ENCODE peak calls at places on chromosome X, in seven cellular contexts. X is neuronal stem cell, J is NT2/D1, O is psoas muscle, V is colonic mucosa, R is cardiac muscle cell, G is heart right ventricle. F is an unnamed sample. For H3K4me1, the result is how much of the 10 kb centered on the place peaks cover.

GRCh38 chrX:119036369-119037029 is 36.3 kb upstream of the CT47C1 start:
- DNase-seq in X (no peak), J (no peak), O (no peak), V (no peak), R (no peak), G (no peak), F (no peak)

GRCh38 chrX:10104958-10105658 is 51.7 kb upstream of the CLCN4 start:
- DNase-seq in X (no peak), J (no peak), O (no peak), V (no peak), R (peak), G (no peak), F (no peak)

GRCh38 chrX:81301877-81302276 is 100.0 kb downstream of the SH3BGRL start:
- DNase-seq in X (no peak), J (no peak), O (no peak), V (no peak), R (peak), G (no peak), F (no peak)

GRCh38 chrX:38275615-38276014 is 51.7 kb downstream of the RPGR start:
- DNase-seq in X (no peak), J (no peak), O (no peak), V (no peak), R (peak), G (no peak), F (no peak)

GRCh38 chrX:55161581-55161980 is 58.6 kb upstream of the PAGE5 start:
- DNase-seq in X (peak), J (peak), O (no peak), V (no peak), R (peak), G (no peak), F (no peak)

GRCh38 chrX:9907645-9908387 is 59.3 kb upstream of the CLDN34 start:
- DNase-seq in X (no peak), J (no peak), O (no peak), V (no peak), R (peak), G (no peak), F (no peak)

GRCh38 chrX:102085706-102086105 is 39.8 kb upstream of the TCEAL2 start:
- DNase-seq in X (no peak), J (no peak), O (no peak), V (no peak), R (no peak), G (no peak), F (no peak)

GRCh38 chrX:9765737-9766098 is at the start of gene GPR143:
- DNase-seq in X (no peak), J (no peak), O (no peak), V (no peak), R (no peak), G (no peak), F (no peak)

GRCh38 chrX:7444967-7445366 is 297.0 kb upstream of the PUDP start:
- DNase-seq in X (no peak), J (no peak), O (no peak), V (no peak), R (no peak), G (no peak), F (no peak)

GRCh38 chrX:48589482-48590162 is 7.7 kb upstream of the WDR13 start:
- DNase-seq in X (no peak), J (no peak), O (no peak), V (no peak), R (peak), G (no peak), F (no peak)

GRCh38 chrX:1609311-1609710 is 5.5 kb upstream of the ASMT start:
- DNase-seq in X (no peak), J (no peak), O (no peak), V (no peak), R (no peak), G (no peak), F (peak)

GRCh38 chrX:138710311-138710791 is 1.2 kb downstream of the FGF13 start:
- DNase-seq in X (peak), J (no peak), O (peak), V (no peak), R (no peak), G (no peak), F (no peak)

GRCh38 chrX:115029869-115030564 is 12.6 kb upstream of the IL13RA2 start:
- DNase-seq in X (no peak), J (no peak), O (no peak), V (no peak), R (peak), G (peak), F (no peak)

GRCh38 chrX:135923353-135923752 is 29.8 kb downstream of the SAGE1 start:
- DNase-seq in X (no peak), J (no peak), O (no peak), V (no peak), R (no peak), G (no peak), F (no peak)

GRCh38 chrX:154734101-154734781 is 16.6 kb downstream of the GAB3 start:
- DNase-seq in X (no peak), J (no peak), O (peak), V (no peak), R (peak), G (peak), F (peak)

GRCh38 chrX:27964432-27964831 is 16.8 kb downstream of the DCAF8L1 start:
- DNase-seq in X (no peak), J (no peak), O (no peak), V (peak), R (no peak), G (no peak), F (no peak)

GRCh38 chrX:52353838-52354237 is 15.0 kb upstream of the XAGE2 start:
- DNase-seq in X (no peak), J (peak), O (no peak), V (no peak), R (no peak), G (no peak), F (no peak)

GRCh38 chrX:129721870-129722269 is 16.9 kb upstream of the XPNPEP2 start:
- DNase-seq in X (no peak), J (no peak), O (no peak), V (no peak), R (no peak), G (no peak), F (no peak)

GRCh38 chrX:119482497-119483480 is 14.5 kb downstream of the SLC25A5 start:
- DNase-seq in X (no peak), J (peak), O (peak), V (peak), R (peak), G (peak), F (peak)

GRCh38 chrX:153573999-153574398 is 24.9 kb downstream of the CCNQ start:
- DNase-seq in X (no peak), J (no peak), O (no peak), V (no peak), R (no peak), G (no peak), F (no peak)

GRCh38 chrX:40085086-40085551 is 12.6 kb downstream of the BCOR start:
- DNase-seq in X (no peak), J (no peak), O (no peak), V (no peak), R (peak), G (no peak), F (no peak)

GRCh38 chrX:119655125-119655524 is 37.8 kb downstream of the SEPTIN6 start:
- DNase-seq in X (no peak), J (no peak), O (peak), V (no peak), R (peak), G (peak), F (no peak)

GRCh38 chrX:23662187-23662586 is 5.1 kb upstream of the PRDX4 start:
- DNase-seq in X (no peak), J (no peak), O (no peak), V (no peak), R (no peak), G (no peak), F (no peak)

GRCh38 chrX:34658316-34658715 is 1.2 kb upstream of the TMEM47 start:
- DNase-seq in X (no peak), J (no peak), O (no peak), V (no peak), R (peak), G (no peak), F (no peak)

GRCh38 chrX:149629730-149630387 is 1.7 kb downstream of the TMEM185A start:
- DNase-seq in X (no peak), J (no peak), O (no peak), V (no peak), R (no peak), G (no peak), F (no peak)

GRCh38 chrX:103404225-103405008 is 28.1 kb downstream of the BEX3 start:
- DNase-seq in X (peak), J (peak), O (peak), V (peak), R (peak), G (peak), F (peak)

GRCh38 chrX:74119016-74119910 is 184.7 kb upstream of the ZCCHC13 start:
- DNase-seq in X (no peak), J (no peak), O (no peak), V (no peak), R (peak), G (no peak), F (no peak)

GRCh38 chrX:41475611-41476241 is 28.6 kb downstream of the NYX start:
- DNase-seq in X (peak), J (peak), O (no peak), V (no peak), R (no peak), G (no peak), F (no peak)

GRCh38 chrX:150450519-150451177 is 87.5 kb downstream of the MAMLD1 start:
- DNase-seq in X (no peak), J (no peak), O (no peak), V (no peak), R (no peak), G (no peak), F (no peak)

GRCh38 chrX:153530411-153531145 is 13.1 kb downstream of the ATP2B3 start:
- DNase-seq in X (no peak), J (no peak), O (no peak), V (no peak), R (no peak), G (no peak), F (no peak)

GRCh38 chrX:145817299-145817665 is 347 bp upstream of the SLITRK2 start:
- DNase-seq in X (no peak), J (no peak), O (no peak), V (no peak), R (peak), G (no peak), F (peak)

GRCh38 chrX:145816607-145817298 is 876 bp upstream of the SLITRK2 start:
- DNase-seq in X (no peak), J (no peak), O (no peak), V (no peak), R (no peak), G (no peak), F (no peak)

GRCh38 chrX:145820825-145821224 is 3.2 kb downstream of the SLITRK2 start:
- DNase-seq in X (no peak), J (no peak), O (no peak), V (no peak), R (no peak), G (no peak), F (no peak)

GRCh38 chrX:145818522-145819075 is 970 bp downstream of the SLITRK2 start:
- DNase-seq in X (no peak), J (no peak), O (no peak), V (no peak), R (no peak), G (no peak), F (no peak)

GRCh38 chrX:145817666-145818521 is at the start of gene SLITRK2:
- DNase-seq in X (no peak), J (no peak), O (no peak), V (no peak), R (peak), G (no peak), F (peak)
- H3K4me3 ChIP-seq in X (no peak), J (peak), O (peak), V (no peak), R (peak), G (peak), F (no peak)

DNA sequence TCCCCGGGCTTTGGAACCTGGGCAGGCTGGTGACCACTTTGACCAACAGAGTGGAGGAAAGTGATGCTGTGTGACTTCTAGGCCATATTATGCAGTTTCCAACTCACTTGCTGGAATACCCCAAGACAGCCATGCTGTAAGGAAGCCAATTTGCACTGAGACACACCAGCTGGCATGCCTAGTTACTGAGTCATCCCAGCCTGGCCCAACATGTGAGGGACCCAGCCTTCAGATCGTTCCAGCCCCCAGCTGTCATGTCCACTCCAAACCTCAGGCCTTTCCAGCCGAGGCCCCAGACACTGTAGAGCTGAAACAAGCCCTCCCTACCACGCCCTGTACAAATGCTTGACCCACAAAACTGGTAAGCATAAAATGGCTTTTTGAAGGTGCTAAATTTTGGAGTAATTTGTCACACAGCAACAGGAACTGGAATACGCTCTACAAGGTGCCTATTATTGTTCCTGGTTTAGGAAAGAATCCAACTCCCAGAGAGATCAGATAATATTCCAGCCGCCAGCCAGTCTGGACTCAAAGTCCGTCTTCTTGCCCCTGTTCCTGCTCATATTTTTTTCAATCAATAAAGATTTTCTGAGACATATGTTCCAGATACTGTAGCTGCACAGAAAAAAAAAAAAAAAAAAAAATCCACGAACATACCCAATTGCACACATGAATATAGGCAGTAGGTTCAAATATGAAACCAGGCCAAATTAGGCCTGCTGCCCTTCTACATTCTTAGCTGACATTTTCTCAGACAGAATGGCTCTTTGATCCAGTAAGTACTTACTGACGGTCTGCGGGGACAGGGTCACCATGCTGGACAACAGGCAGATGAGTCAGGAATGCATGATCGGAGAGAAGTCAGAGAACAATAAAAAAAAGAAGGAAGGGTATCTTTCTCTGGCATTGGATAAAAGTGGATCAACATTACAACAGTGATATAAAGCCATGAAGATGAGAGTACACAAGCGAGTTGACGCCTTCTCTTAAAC is 35.1 kb downstream of the SH3KBP1 start:
- DNase-seq in X (no peak), J (no peak), O (no peak), V (no peak), R (peak), G (peak), F (no peak)
- H3K4me1 ChIP-seq in X (under half), J (under half), O (under half), V (under half), R (under half), G (under half), F (under half)

GRCh38 chrX:110665636-110666035 is 130.0 kb downstream of the CHRDL1 start:
- DNase-seq in X (no peak), J (peak), O (peak), V (peak), R (peak), G (peak), F (no peak)

GRCh38 chrX:110669572-110669971 is 126.0 kb downstream of the CHRDL1 start:
- DNase-seq in X (no peak), J (no peak), O (no peak), V (no peak), R (no peak), G (no peak), F (no peak)

GRCh38 chrX:110671068-110671803 is 124.4 kb downstream of the CHRDL1 start:
- DNase-seq in X (no peak), J (no peak), O (no peak), V (no peak), R (no peak), G (no peak), F (no peak)

GRCh38 chrX:110665223-110665622 is 130.4 kb downstream of the CHRDL1 start:
- DNase-seq in X (no peak), J (no peak), O (no peak), V (no peak), R (no peak), G (no peak), F (no peak)

DNA sequence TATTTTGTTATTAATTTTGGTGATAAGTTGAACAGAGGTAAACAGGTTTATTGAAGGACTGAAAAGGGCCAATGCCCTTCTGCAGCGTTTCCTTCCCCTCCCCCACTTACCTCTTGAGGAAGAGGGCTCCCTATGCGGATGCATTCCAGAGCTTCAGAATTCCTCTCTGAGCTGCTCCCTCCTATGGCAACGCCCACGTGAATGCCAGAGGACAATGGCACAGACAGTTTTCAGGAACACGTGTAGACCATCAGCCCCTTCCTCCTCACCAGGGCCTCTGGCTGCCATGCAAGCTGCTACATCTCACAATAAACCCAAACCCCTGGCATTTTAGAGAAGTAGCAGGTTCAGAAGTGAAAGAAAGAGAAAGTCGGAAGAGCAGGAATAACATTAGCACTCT is 127.9 kb downstream of the CHRDL1 start:
- DNase-seq in X (peak), J (peak), O (no peak), V (no peak), R (no peak), G (no peak), F (no peak)
- H3K4me3 ChIP-seq in X (no peak), J (no peak), O (no peak), V (no peak), R (no peak), G (no peak), F (no peak)

GRCh38 chrX:107715331-107716044 is 60.1 kb downstream of the TSC22D3 start:
- DNase-seq in X (no peak), J (no peak), O (no peak), V (no peak), R (peak), G (no peak), F (peak)

GRCh38 chrX:107716816-107717700 is 58.5 kb downstream of the TSC22D3 start:
- DNase-seq in X (peak), J (no peak), O (peak), V (peak), R (peak), G (peak), F (peak)

GRCh38 chrX:107718156-107718621 is 57.4 kb downstream of the TSC22D3 start:
- DNase-seq in X (peak), J (no peak), O (peak), V (peak), R (peak), G (peak), F (peak)

GRCh38 chrX:107714196-107714811 is 61.3 kb downstream of the TSC22D3 start:
- DNase-seq in X (no peak), J (no peak), O (no peak), V (no peak), R (peak), G (no peak), F (no peak)

DNA sequence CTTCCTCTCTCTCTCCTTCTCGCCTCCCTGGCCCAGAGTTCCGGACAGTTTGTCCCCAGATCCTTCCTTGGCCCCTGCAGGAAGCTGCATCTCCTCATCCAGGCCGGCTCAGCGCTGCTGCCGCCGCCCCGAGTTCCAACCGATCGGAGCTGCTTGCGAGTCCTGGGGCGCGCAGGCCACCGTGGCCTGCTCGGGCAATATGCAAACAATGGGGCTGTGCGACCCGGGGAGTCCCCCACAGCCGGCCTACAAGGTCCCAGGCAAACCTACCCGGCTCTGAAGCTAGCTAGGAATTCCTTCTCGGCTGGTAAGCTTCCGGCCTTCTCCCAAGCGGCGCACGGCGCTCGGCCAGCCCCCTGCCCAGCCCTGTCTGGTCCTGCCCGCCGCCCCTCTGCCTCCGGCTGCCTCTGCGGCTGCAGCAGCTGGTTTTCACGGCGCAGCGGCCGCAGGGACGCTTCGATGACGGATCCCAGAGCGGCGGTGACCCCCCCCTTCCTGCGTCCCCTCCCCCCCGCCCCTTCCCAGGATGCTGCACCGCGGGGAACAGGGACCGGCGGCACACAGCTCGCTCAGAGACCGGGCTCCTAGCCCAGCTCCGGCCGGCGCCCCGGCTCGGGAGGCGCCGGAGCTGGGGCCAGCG is 59.4 kb downstream of the TSC22D3 start:
- DNase-seq in X (peak), J (no peak), O (no peak), V (no peak), R (peak), G (no peak), F (peak)
- H3K4me1 ChIP-seq in X (under half), J (under half), O (under half), V (under half), R (under half), G (half or more), F (under half)

DNA sequence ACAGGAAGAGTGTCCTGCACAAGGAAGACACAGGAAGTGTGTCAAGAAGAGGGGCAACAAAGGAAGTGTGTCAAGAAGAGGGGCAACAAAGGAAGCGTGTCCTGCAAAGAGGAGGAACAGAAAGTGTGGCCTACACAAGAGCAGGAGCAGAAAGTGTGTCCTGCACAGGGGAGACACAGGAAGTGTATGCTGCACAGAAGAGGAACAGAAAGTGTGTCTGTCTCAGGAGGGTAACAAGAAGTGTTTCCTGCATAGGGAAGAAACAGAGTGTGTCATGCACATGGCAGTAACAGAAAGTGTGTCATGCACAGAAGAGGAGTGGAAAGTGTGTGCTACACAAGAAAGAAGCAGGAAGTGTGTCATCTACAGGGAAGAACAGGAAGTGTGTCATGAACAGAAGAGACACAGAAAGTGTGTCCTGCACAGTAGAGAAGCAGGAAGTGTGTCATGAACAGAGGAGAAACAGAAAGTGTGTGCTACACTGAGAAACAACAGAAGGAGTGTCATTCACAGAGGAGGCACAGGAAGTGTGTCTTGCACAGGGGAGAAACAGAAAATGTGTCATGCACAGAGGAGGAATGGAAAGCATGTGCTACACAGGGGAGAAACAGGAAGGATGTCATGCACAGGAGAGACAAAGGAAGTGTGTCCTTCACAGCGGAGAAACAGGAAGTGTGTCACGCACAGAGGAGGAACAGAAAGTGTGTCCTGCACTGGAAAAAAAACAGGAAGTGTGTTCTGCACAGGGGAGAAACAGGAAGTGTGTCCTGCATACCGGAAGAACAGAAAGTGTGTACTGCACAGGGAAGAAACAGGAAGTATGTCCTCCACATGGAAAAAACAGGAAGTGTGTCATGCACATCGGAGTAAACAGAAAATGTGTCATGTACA is 526.4 kb upstream of the PRKX start:
- DNase-seq in X (no peak), J (no peak), O (no peak), V (no peak), R (no peak), G (no peak), F (no peak)
- H3K4me3 ChIP-seq in X (no peak), J (no peak), O (no peak), V (no peak), R (no peak), G (no peak), F (no peak)

GRCh38 chrX:71283409-71284143 is at the start of gene NONO:
- DNase-seq in X (peak), J (peak), O (peak), V (peak), R (peak), G (peak), F (peak)
- H3K4me1 ChIP-seq in X (under half), J (under half), O (under half), V (under half), R (under half), G (under half), F (under half)